ENCODE peak calls at places on chromosomes 3 and 15, in six cellular contexts. F is endothelial cell of umbilical vein, Q is GM12865, U is astrocyte of the spinal cord, V is PC-9, I is GM12864. M is an unnamed sample.

GRCh38 chr15:60787737-60788513 is 309.0 kb upstream of the ICE2 start:
- DNase-seq in F (peak), Q (peak), U (no peak), V (no peak), I (no peak), M (no peak)

GRCh38 chr3:1191061-1191460 is 98.2 kb downstream of the CNTN6 start:
- DNase-seq in F (no peak), Q (no peak), U (peak), V (no peak), I (no peak), M (no peak)

GRCh38 chr3:130658666-130659065 is 88.0 kb downstream of the PIK3R4 start:
- DNase-seq in F (peak), Q (no peak), U (peak), V (no peak), I (no peak), M (no peak)

GRCh38 chr15:98873441-98874218 is 134.0 kb downstream of the PGPEP1L start:
- DNase-seq in F (no peak), Q (peak), U (peak), V (peak), I (no peak), M (no peak)

GRCh38 chr15:85618956-85619491 is 175.7 kb downstream of the KLHL25 start:
- DNase-seq in F (peak), Q (peak), U (peak), V (no peak), I (peak), M (peak)

GRCh38 chr3:180267202-180267843 is 230.6 kb upstream of the PEX5L start:
- DNase-seq in F (no peak), Q (peak), U (no peak), V (no peak), I (peak), M (peak)

GRCh38 chr3:169694117-169694516 is 30.6 kb upstream of the MECOM start:
- DNase-seq in F (no peak), Q (no peak), U (no peak), V (peak), I (no peak), M (no peak)

GRCh38 chr3:4492240-4493007 is 724 bp upstream of the ITPR1 start:
- DNase-seq in F (peak), Q (no peak), U (peak), V (peak), I (no peak), M (peak)

GRCh38 chr3:59374812-59375211 is 325.0 kb upstream of the CFAP20DC start:
- DNase-seq in F (no peak), Q (peak), U (no peak), V (no peak), I (peak), M (peak)

GRCh38 chr3:29346828-29347227 is 66.0 kb downstream of the RBMS3 start:
- DNase-seq in F (no peak), Q (no peak), U (peak), V (no peak), I (no peak), M (no peak)

GRCh38 chr15:57376695-57377477 is 581 bp downstream of the CGNL1 start:
- DNase-seq in F (peak), Q (no peak), U (no peak), V (no peak), I (no peak), M (peak)

GRCh38 chr3:16300282-16300681 is 35.3 kb downstream of the OXNAD1 start:
- DNase-seq in F (no peak), Q (peak), U (no peak), V (no peak), I (no peak), M (no peak)

GRCh38 chr3:124962403-124962940 is 27.9 kb upstream of the MUC13 start:
- DNase-seq in F (no peak), Q (no peak), U (no peak), V (no peak), I (no peak), M (no peak)

GRCh38 chr3:193819117-193819978 is 226.3 kb downstream of the OPA1 start:
- DNase-seq in F (no peak), Q (no peak), U (no peak), V (no peak), I (no peak), M (no peak)

GRCh38 chr3:29324180-29324651 is 43.3 kb downstream of the RBMS3 start:
- DNase-seq in F (peak), Q (peak), U (peak), V (no peak), I (peak), M (peak)

GRCh38 chr3:38717603-38718240 is 68.2 kb upstream of the SCN5A start:
- DNase-seq in F (no peak), Q (no peak), U (no peak), V (no peak), I (no peak), M (no peak)

GRCh38 chr3:131231710-131232348 is 149.7 kb upstream of the NUDT16 start:
- DNase-seq in F (peak), Q (no peak), U (peak), V (no peak), I (no peak), M (no peak)

GRCh38 chr15:99320374-99321215 is 69.3 kb downstream of the LRRC28 start:
- DNase-seq in F (no peak), Q (no peak), U (no peak), V (no peak), I (no peak), M (no peak)

GRCh38 chr3:140629351-140630137 is 48.3 kb upstream of the TRIM42 start:
- DNase-seq in F (peak), Q (no peak), U (peak), V (peak), I (no peak), M (no peak)

GRCh38 chr3:187765342-187765741 is 20.1 kb upstream of the BCL6 start:
- DNase-seq in F (peak), Q (no peak), U (peak), V (peak), I (no peak), M (no peak)

GRCh38 chr3:187291001-187291511 is 481 bp downstream of the MASP1 start:
- DNase-seq in F (no peak), Q (no peak), U (peak), V (no peak), I (no peak), M (no peak)

GRCh38 chr3:107441617-107442016 is 64.4 kb downstream of the CCDC54 start:
- DNase-seq in F (no peak), Q (no peak), U (peak), V (no peak), I (no peak), M (no peak)

GRCh38 chr3:107443461-107443860 is 66.2 kb downstream of the CCDC54 start:
- DNase-seq in F (no peak), Q (no peak), U (no peak), V (no peak), I (no peak), M (no peak)

GRCh38 chr3:107436029-107436428 is 58.8 kb downstream of the CCDC54 start:
- DNase-seq in F (no peak), Q (no peak), U (no peak), V (no peak), I (no peak), M (no peak)

DNA sequence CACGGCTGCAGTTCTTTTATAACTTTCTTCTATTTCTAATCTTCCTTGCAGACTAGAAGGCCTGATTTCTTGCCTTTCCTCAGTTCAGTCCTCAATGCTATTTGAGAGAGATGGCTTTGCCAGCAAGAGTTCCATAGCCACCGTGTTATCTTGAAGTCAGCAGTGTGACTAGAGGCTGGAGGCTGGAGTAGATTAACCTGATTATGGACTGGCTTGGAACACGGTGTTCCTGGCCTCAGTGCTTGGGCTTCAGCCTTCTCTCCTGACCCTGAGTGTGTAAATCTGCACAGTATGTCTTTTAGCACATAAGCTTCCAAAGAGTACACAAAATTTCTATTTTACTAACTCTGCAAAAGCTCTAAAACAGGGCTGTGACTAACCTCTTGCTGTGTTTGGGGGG is 61.4 kb downstream of the CCDC54 start:
- DNase-seq in F (no peak), Q (no peak), U (no peak), V (no peak), I (no peak), M (no peak)
- TF ChIP-seq CTCF in F (no peak), Q (no peak), U (no peak), V (no peak), I (no peak), M (no peak)

GRCh38 chr3:112635674-112636073 is 5.3 kb downstream of the CCDC80 start:
- DNase-seq in F (peak), Q (no peak), U (peak), V (no peak), I (no peak), M (no peak)
- TF ChIP-seq CTCF in F (no peak), Q (no peak), U (no peak), V (no peak), I (no peak), M (no peak)

GRCh38 chr3:166052440-166052839 is 215.2 kb upstream of the BCHE start:
- DNase-seq in F (no peak), Q (no peak), U (no peak), V (no peak), I (no peak), M (no peak)
- TF ChIP-seq CTCF in F (no peak), Q (peak), U (no peak), V (no peak), I (no peak), M (no peak)

GRCh38 chr15:91668370-91668769 is 185.1 kb upstream of the SLCO3A1 start:
- DNase-seq in F (no peak), Q (no peak), U (no peak), V (no peak), I (no peak), M (no peak)
- TF ChIP-seq CTCF in F (no peak), Q (no peak), U (no peak), V (no peak), I (no peak), M (no peak)

GRCh38 chr3:123392871-123393620 is 55.8 kb downstream of the ADCY5 start:
- DNase-seq in F (no peak), Q (no peak), U (no peak), V (no peak), I (no peak), M (no peak)
- TF ChIP-seq CTCF in F (no peak), Q (no peak), U (no peak), V (no peak), I (no peak), M (no peak)